ENCODE peak calls at places on chromosomes 16 and 17, in six cellular contexts. One of them, this sample, is unnamed. For H3K4me1, the result is how much of the 10 kb centered on the place peaks cover.

GRCh38 chr16:58551496-58551895 is 36.2 kb downstream of the SETD6 start:
- ATAC-seq in K562: no peak
- ATAC-seq in GM23338: no peak
- ATAC-seq in IMR-90: no peak
- ATAC-seq in HepG2: no peak
- ATAC-seq in right lobe of liver: no peak
- ATAC-seq in this sample: no peak

GRCh38 chr16:3748307-3748706 is 31.0 kb upstream of the TRAP1 start:
- ATAC-seq in K562: no peak
- ATAC-seq in GM23338: no peak
- ATAC-seq in IMR-90: no peak
- ATAC-seq in HepG2: no peak
- ATAC-seq in right lobe of liver: no peak
- ATAC-seq in this sample: no peak

GRCh38 chr16:19294156-19294649 is 8.7 kb downstream of the CLEC19A start:
- ATAC-seq in K562: no peak
- ATAC-seq in GM23338: no peak
- ATAC-seq in IMR-90: no peak
- ATAC-seq in HepG2: no peak
- ATAC-seq in right lobe of liver: peak
- ATAC-seq in this sample: peak

GRCh38 chr16:57371494-57372371 is 557 bp upstream of the CX3CL1 start:
- ATAC-seq in K562: no peak
- ATAC-seq in GM23338: no peak
- ATAC-seq in IMR-90: no peak
- ATAC-seq in HepG2: no peak
- ATAC-seq in right lobe of liver: peak
- ATAC-seq in this sample: no peak

GRCh38 chr17:4405699-4406098 is 28.0 kb upstream of the SPNS3 start:
- ATAC-seq in K562: no peak
- ATAC-seq in GM23338: no peak
- ATAC-seq in IMR-90: no peak
- ATAC-seq in HepG2: peak
- ATAC-seq in right lobe of liver: no peak
- ATAC-seq in this sample: no peak

GRCh38 chr17:28887871-28888471 is 9.6 kb downstream of the FLOT2 start:
- ATAC-seq in K562: no peak
- ATAC-seq in GM23338: no peak
- ATAC-seq in IMR-90: no peak
- ATAC-seq in HepG2: no peak
- ATAC-seq in right lobe of liver: no peak
- ATAC-seq in this sample: no peak

GRCh38 chr16:54177857-54178490 is 108.6 kb downstream of the IRX3 start:
- ATAC-seq in K562: no peak
- ATAC-seq in GM23338: no peak
- ATAC-seq in IMR-90: no peak
- ATAC-seq in HepG2: no peak
- ATAC-seq in right lobe of liver: no peak
- ATAC-seq in this sample: no peak

GRCh38 chr17:45320931-45321461 is 4.2 kb upstream of the MAP3K14 start:
- ATAC-seq in K562: no peak
- ATAC-seq in GM23338: no peak
- ATAC-seq in IMR-90: peak
- ATAC-seq in HepG2: no peak
- ATAC-seq in right lobe of liver: no peak
- ATAC-seq in this sample: no peak

DNA sequence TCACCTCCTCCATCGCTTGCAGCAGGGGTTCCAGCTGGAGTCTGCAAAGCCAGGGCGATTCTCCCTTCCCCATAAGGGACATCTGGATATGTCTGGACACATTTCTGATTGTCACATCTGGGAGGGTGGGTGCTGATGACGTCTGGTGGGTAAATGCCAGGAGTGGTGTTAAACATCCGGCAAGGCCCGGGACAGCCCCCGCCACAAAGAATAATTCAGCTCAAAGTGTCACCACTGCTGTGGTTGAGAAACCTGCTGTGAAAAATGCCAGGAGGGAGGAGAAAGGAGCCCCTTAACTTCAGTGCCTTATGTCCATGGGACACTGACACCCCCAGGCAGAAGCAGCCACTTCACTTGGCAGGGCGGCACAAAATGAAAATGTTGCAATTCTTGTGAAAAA is 179.4 kb upstream of the SDK2 start:
- ATAC-seq in K562: no peak
- ATAC-seq in GM23338: no peak
- ATAC-seq in IMR-90: no peak
- ATAC-seq in HepG2: no peak
- ATAC-seq in right lobe of liver: no peak
- ATAC-seq in this sample: no peak
- TF ChIP-seq CTCF in K562: no peak
- TF ChIP-seq CTCF in GM23338: no peak
- TF ChIP-seq CTCF in IMR-90: no peak
- TF ChIP-seq CTCF in HepG2: no peak
- TF ChIP-seq CTCF in right lobe of liver: no peak
- TF ChIP-seq CTCF in this sample: no peak

DNA sequence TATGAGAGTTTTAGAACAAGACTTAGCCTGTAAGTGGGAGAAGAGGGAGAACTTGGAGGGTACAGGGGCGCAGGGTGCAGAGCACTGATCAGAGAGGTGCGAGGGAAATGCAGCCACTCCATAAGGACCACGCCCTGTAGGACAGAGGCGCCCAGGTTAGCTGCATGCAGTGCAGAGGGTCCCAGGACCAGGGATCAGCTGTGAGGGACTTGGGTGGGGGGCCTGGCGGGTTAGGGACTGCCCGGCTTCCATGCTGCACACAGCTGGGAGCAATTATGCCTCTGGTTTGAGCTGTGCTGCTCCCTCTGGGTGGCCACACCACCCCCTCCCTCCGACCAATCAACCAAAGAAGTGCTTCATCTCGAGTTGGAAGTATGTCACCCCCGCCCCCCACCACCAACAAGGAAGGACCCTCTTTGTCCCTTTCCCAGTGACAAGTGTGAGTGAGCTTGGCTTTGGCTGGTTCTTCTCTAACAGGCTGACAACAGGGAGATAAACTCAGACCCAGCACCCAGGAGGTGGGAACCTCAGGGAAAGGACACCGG is 22.2 kb upstream of the CLEC18A start:
- ATAC-seq in K562: no peak
- ATAC-seq in GM23338: no peak
- ATAC-seq in IMR-90: no peak
- ATAC-seq in HepG2: no peak
- ATAC-seq in right lobe of liver: no peak
- ATAC-seq in this sample: no peak
- H3K4me1 ChIP-seq in K562: under half
- H3K4me1 ChIP-seq in GM23338: under half
- H3K4me1 ChIP-seq in IMR-90: under half
- H3K4me1 ChIP-seq in HepG2: under half
- H3K4me1 ChIP-seq in right lobe of liver: under half
- H3K4me1 ChIP-seq in this sample: half or more

GRCh38 chr17:50710025-50710424 is 2.3 kb upstream of the ANKRD40 start:
- ATAC-seq in K562: no peak
- ATAC-seq in GM23338: no peak
- ATAC-seq in IMR-90: no peak
- ATAC-seq in HepG2: no peak
- ATAC-seq in right lobe of liver: no peak
- ATAC-seq in this sample: no peak
- H3K27ac ChIP-seq in K562: no peak
- H3K27ac ChIP-seq in GM23338: no peak
- H3K27ac ChIP-seq in IMR-90: no peak
- H3K27ac ChIP-seq in HepG2: no peak
- H3K27ac ChIP-seq in right lobe of liver: no peak
- H3K27ac ChIP-seq in this sample: peak

DNA sequence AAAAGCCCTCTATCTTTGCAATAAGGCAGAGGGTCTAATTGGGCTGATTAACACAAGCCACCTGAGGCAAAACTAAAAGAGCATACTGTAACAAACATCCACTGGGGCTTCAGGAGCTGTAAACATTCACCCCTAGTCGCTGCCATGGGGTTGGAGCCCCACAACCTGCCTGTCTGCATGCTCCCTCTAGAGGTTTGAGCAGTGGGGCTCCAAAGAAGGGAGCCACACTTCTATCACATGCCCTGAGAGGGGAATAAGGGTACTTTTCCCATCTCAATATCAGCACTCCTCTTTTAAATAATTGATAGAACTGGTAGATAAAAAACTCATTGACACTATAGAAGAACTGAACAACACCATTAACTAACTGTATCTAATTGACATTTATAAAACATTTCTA is 130.1 kb upstream of the COX10 start:
- ATAC-seq in K562: no peak
- ATAC-seq in GM23338: peak
- ATAC-seq in IMR-90: no peak
- ATAC-seq in HepG2: no peak
- ATAC-seq in right lobe of liver: no peak
- ATAC-seq in this sample: no peak
- TF ChIP-seq CTCF in K562: no peak
- TF ChIP-seq CTCF in GM23338: peak
- TF ChIP-seq CTCF in IMR-90: no peak
- TF ChIP-seq CTCF in HepG2: peak
- TF ChIP-seq CTCF in right lobe of liver: no peak
- TF ChIP-seq CTCF in this sample: no peak

GRCh38 chr16:71916397-71916920 is 21.1 kb downstream of the IST1 start:
- ATAC-seq in K562: no peak
- ATAC-seq in GM23338: no peak
- ATAC-seq in IMR-90: peak
- ATAC-seq in HepG2: no peak
- ATAC-seq in right lobe of liver: no peak
- ATAC-seq in this sample: no peak

GRCh38 chr16:71914802-71915201 is 19.5 kb downstream of the IST1 start:
- ATAC-seq in K562: no peak
- ATAC-seq in GM23338: no peak
- ATAC-seq in IMR-90: no peak
- ATAC-seq in HepG2: peak
- ATAC-seq in right lobe of liver: peak
- ATAC-seq in this sample: no peak

GRCh38 chr16:71912483-71912882 is 17.2 kb downstream of the IST1 start:
- ATAC-seq in K562: no peak
- ATAC-seq in GM23338: no peak
- ATAC-seq in IMR-90: no peak
- ATAC-seq in HepG2: peak
- ATAC-seq in right lobe of liver: peak
- ATAC-seq in this sample: no peak

GRCh38 chr16:71917900-71918299 is 22.6 kb downstream of the IST1 start:
- ATAC-seq in K562: no peak
- ATAC-seq in GM23338: no peak
- ATAC-seq in IMR-90: peak
- ATAC-seq in HepG2: no peak
- ATAC-seq in right lobe of liver: no peak
- ATAC-seq in this sample: no peak

GRCh38 chr16:71915350-71915749 is 20.0 kb downstream of the IST1 start:
- ATAC-seq in K562: no peak
- ATAC-seq in GM23338: no peak
- ATAC-seq in IMR-90: no peak
- ATAC-seq in HepG2: no peak
- ATAC-seq in right lobe of liver: no peak
- ATAC-seq in this sample: no peak
- H3K4me1 ChIP-seq in K562: under half
- H3K4me1 ChIP-seq in GM23338: under half
- H3K4me1 ChIP-seq in IMR-90: under half
- H3K4me1 ChIP-seq in HepG2: half or more
- H3K4me1 ChIP-seq in right lobe of liver: under half
- H3K4me1 ChIP-seq in this sample: half or more

GRCh38 chr17:31004160-31004559 is 33.3 kb downstream of the RNF135 start:
- ATAC-seq in K562: no peak
- ATAC-seq in GM23338: no peak
- ATAC-seq in IMR-90: no peak
- ATAC-seq in HepG2: no peak
- ATAC-seq in right lobe of liver: no peak
- ATAC-seq in this sample: no peak

GRCh38 chr17:31003225-31003866 is 32.5 kb downstream of the RNF135 start:
- ATAC-seq in K562: no peak
- ATAC-seq in GM23338: no peak
- ATAC-seq in IMR-90: no peak
- ATAC-seq in HepG2: no peak
- ATAC-seq in right lobe of liver: no peak
- ATAC-seq in this sample: no peak

GRCh38 chr17:31002047-31002446 is 31.2 kb downstream of the RNF135 start:
- ATAC-seq in K562: no peak
- ATAC-seq in GM23338: no peak
- ATAC-seq in IMR-90: no peak
- ATAC-seq in HepG2: no peak
- ATAC-seq in right lobe of liver: no peak
- ATAC-seq in this sample: no peak

GRCh38 chr17:31008374-31009035 is 37.7 kb downstream of the RNF135 start:
- ATAC-seq in K562: no peak
- ATAC-seq in GM23338: peak
- ATAC-seq in IMR-90: peak
- ATAC-seq in HepG2: peak
- ATAC-seq in right lobe of liver: peak
- ATAC-seq in this sample: peak

GRCh38 chr17:31007695-31008373 is 37.0 kb downstream of the RNF135 start:
- ATAC-seq in K562: no peak
- ATAC-seq in GM23338: no peak
- ATAC-seq in IMR-90: no peak
- ATAC-seq in HepG2: no peak
- ATAC-seq in right lobe of liver: no peak
- ATAC-seq in this sample: no peak
- H3K27ac ChIP-seq in K562: no peak
- H3K27ac ChIP-seq in GM23338: no peak
- H3K27ac ChIP-seq in IMR-90: no peak
- H3K27ac ChIP-seq in HepG2: no peak
- H3K27ac ChIP-seq in right lobe of liver: no peak
- H3K27ac ChIP-seq in this sample: peak